ENCODE peak calls at places on chromosome 1, in five cellular contexts. Y is BE2C; F is CD8-positive, alpha-beta T cell; O is tibial artery; X is GM12878. N is an unnamed sample.

GRCh38 chr1:100835866-100836842 is 58.5 kb downstream of the EXTL2 start:
- DNase-seq in Y (no peak), F (no peak), O (no peak), X (no peak), N (no peak)

GRCh38 chr1:151166506-151166956 is 587 bp downstream of the SCNM1 start:
- DNase-seq in Y (no peak), F (no peak), O (no peak), X (no peak), N (no peak)

GRCh38 chr1:88740784-88741183 is 56.7 kb downstream of the PKN2 start:
- DNase-seq in Y (no peak), F (no peak), O (no peak), X (no peak), N (no peak)

GRCh38 chr1:28877132-28877781 is 37.1 kb upstream of the EPB41 start:
- DNase-seq in Y (peak; percentile 61), F (peak; percentile 87), O (peak; percentile 63), X (peak; percentile 28), N (peak; percentile 53)

GRCh38 chr1:193221641-193222040 is 35.2 kb upstream of the B3GALT2 start:
- DNase-seq in Y (no peak), F (no peak), O (no peak), X (no peak), N (no peak)

GRCh38 chr1:113579256-113580018 is 179.8 kb downstream of the PHTF1 start:
- DNase-seq in Y (no peak), F (no peak), O (no peak), X (no peak), N (no peak)

GRCh38 chr1:154714070-154714623 is 106.2 kb upstream of the ADAR start:
- DNase-seq in Y (no peak), F (no peak), O (no peak), X (no peak), N (no peak)

GRCh38 chr1:47181095-47181954 is 8.5 kb downstream of the PDZK1IP1 start:
- DNase-seq in Y (peak; percentile 28), F (peak; percentile 31), O (no peak), X (no peak), N (no peak)

GRCh38 chr1:200526709-200527612 is 93.6 kb downstream of the KIF14 start:
- DNase-seq in Y (no peak), F (no peak), O (no peak), X (no peak), N (peak; percentile 12)

GRCh38 chr1:47507140-47507539 is 69.3 kb downstream of the FOXD2 start:
- DNase-seq in Y (no peak), F (no peak), O (no peak), X (no peak), N (no peak)

GRCh38 chr1:24364975-24365678 is 46.0 kb downstream of the GRHL3 start:
- DNase-seq in Y (peak; percentile 63), F (no peak), O (peak; percentile 30), X (peak; percentile 33), N (peak; percentile 60)

GRCh38 chr1:19353596-19353995 is 41.5 kb downstream of the SLC66A1 start:
- DNase-seq in Y (no peak), F (no peak), O (no peak), X (no peak), N (no peak)

GRCh38 chr1:22710688-22711024 is at the start of gene EPHB2:
- DNase-seq in Y (peak; percentile 58), F (no peak), O (no peak), X (no peak), N (no peak)

GRCh38 chr1:229509576-229509975 is 1.4 kb upstream of the NUP133 start:
- DNase-seq in Y (no peak), F (no peak), O (no peak), X (no peak), N (no peak)

GRCh38 chr1:52028328-52028727 is 5.3 kb downstream of the KTI12 start:
- DNase-seq in Y (no peak), F (no peak), O (no peak), X (no peak), N (no peak)

GRCh38 chr1:229137274-229137673 is 133.6 kb upstream of the RAB4A start:
- DNase-seq in Y (no peak), F (no peak), O (no peak), X (no peak), N (no peak)

GRCh38 chr1:228379666-228380065 is 27.0 kb downstream of the TRIM11 start:
- DNase-seq in Y (peak; percentile 3), F (no peak), O (no peak), X (no peak), N (no peak)

GRCh38 chr1:166950156-166950555 is 25.2 kb downstream of the ILDR2 start:
- DNase-seq in Y (no peak), F (no peak), O (no peak), X (no peak), N (no peak)

GRCh38 chr1:27618341-27619067 is 14.6 kb upstream of the AHDC1 start:
- DNase-seq in Y (no peak), F (peak; percentile 74), O (no peak), X (no peak), N (no peak)

GRCh38 chr1:192809286-192810252 is 730 bp downstream of the RGS2 start:
- DNase-seq in Y (peak; percentile 46), F (no peak), O (peak; percentile 37), X (no peak), N (no peak)

GRCh38 chr1:88150330-88150729 is 533.7 kb upstream of the PKN2 start:
- DNase-seq in Y (no peak), F (no peak), O (no peak), X (peak; percentile 33), N (no peak)

GRCh38 chr1:167803358-167804217 is 81.8 kb downstream of the MPZL1 start:
- DNase-seq in Y (peak; percentile 94), F (peak; percentile 89), O (peak; percentile 93), X (peak; percentile 82), N (peak; percentile 94)

GRCh38 chr1:50348449-50349241 is 74.6 kb downstream of the DMRTA2 start:
- DNase-seq in Y (peak; percentile 69), F (no peak), O (peak; percentile 48), X (no peak), N (peak; percentile 52)

GRCh38 chr1:36448530-36449051 is 1.7 kb downstream of the OSCP1 start:
- DNase-seq in Y (no peak), F (no peak), O (no peak), X (no peak), N (no peak)

GRCh38 chr1:153774780-153775431 is at the start of gene SLC27A3:
- DNase-seq in Y (peak; percentile 62), F (no peak), O (peak; percentile 87), X (no peak), N (no peak)

GRCh38 chr1:18805116-18805515 is 54.3 kb downstream of the TAS1R2 start:
- DNase-seq in Y (no peak), F (no peak), O (no peak), X (no peak), N (no peak)

GRCh38 chr1:4736254-4736653 is 81.8 kb downstream of the AJAP1 start:
- DNase-seq in Y (no peak), F (no peak), O (no peak), X (no peak), N (no peak)

GRCh38 chr1:164779376-164779775 is 220.4 kb downstream of the PBX1 start:
- DNase-seq in Y (no peak), F (no peak), O (no peak), X (no peak), N (no peak)

GRCh38 chr1:178189814-178190213 is 95.9 kb downstream of the RASAL2 start:
- DNase-seq in Y (peak; percentile 25), F (no peak), O (no peak), X (peak; percentile 5), N (peak; percentile 5)

GRCh38 chr1:200525167-200526123 is 95.1 kb downstream of the KIF14 start:
- DNase-seq in Y (no peak), F (no peak), O (no peak), X (no peak), N (no peak)

GRCh38 chr1:111990026-111990877 is 784 bp upstream of the KCND3 start:
- DNase-seq in Y (no peak), F (no peak), O (peak; percentile 34), X (no peak), N (no peak)

GRCh38 chr1:172966844-172967540 is 83.7 kb downstream of the TNFSF18 start:
- DNase-seq in Y (no peak), F (no peak), O (no peak), X (no peak), N (no peak)

GRCh38 chr1:197200468-197200899 is 54.0 kb upstream of the ASPM start:
- DNase-seq in Y (no peak), F (no peak), O (peak; percentile 38), X (no peak), N (no peak)

DNA sequence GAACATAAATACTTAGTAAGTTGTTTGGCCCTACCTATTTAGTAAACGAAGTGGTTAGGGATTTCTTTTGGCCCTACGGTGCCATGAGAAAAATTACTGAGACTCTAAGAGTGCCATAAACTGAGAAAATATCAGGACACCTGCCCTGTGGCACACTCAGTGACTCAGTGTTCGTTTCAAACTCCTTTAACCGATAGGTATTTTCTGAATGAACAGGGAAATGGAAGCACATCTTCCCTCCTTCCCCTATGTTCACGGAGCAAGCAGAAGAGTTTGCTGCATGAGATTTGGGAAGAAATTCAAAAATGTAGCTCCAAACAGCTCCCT is 134.2 kb downstream of the KAZN start:
- DNase-seq in Y (no peak), F (no peak), O (no peak), X (no peak), N (no peak)
- H3K4me3 ChIP-seq in Y (no peak overlapping the region), F (no peak overlapping the region), O (no peak overlapping the region), X (no peak overlapping the region), N (no peak overlapping the region)

DNA sequence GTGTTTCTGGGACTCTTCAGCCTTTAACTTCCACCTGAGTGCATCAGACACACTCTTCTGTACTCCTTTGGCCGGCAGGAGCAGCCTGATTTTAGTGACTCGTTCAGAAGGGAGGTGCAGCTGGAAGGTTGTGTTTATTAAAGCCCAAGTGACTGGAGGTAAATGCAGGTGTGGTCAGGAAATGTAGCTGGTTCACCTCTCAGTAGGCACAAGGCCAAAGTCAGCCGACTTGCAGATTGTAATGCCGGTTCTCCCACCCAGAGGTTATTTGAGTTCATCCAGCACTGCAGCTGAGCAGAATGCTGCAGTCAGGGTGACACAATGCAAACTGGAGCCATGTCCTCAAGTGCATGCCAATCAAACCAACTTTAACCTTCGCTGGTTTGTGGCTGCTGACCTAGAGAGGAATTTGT is 91.5 kb downstream of the SPATA46 start:
- DNase-seq in Y (no peak), F (no peak), O (no peak), X (no peak), N (no peak)
- TF ChIP-seq CTCF in Y (no peak), F (no peak), O (no peak), X (no peak), N (no peak)

GRCh38 chr1:204505674-204506073 is 10.5 kb upstream of the MDM4 start:
- DNase-seq in Y (no peak), F (no peak), O (no peak), X (no peak), N (no peak)

GRCh38 chr1:204506969-204507316 is 9.3 kb upstream of the MDM4 start:
- DNase-seq in Y (peak; percentile 75), F (peak; percentile 91), O (peak; percentile 86), X (peak; percentile 97), N (peak; percentile 88)

GRCh38 chr1:204507317-204508105 is 8.7 kb upstream of the MDM4 start:
- DNase-seq in Y (peak; percentile 75), F (no peak), O (no peak), X (no peak), N (no peak)

GRCh38 chr1:204503913-204504519 is 9.4 kb upstream of the PIK3C2B start:
- DNase-seq in Y (no peak), F (no peak), O (no peak), X (no peak), N (no peak)

GRCh38 chr1:204506091-204506968 is 9.9 kb upstream of the MDM4 start:
- DNase-seq in Y (peak; percentile 74), F (peak; percentile 78), O (peak; percentile 75), X (peak; percentile 88), N (peak; percentile 85)
- H3K4me3 ChIP-seq in Y (peak overlapping the region; percentile 69), F (peak overlapping the region; percentile 39), O (peak overlapping the region; percentile 53), X (peak overlapping the region; percentile 69), N (peak overlapping the region; percentile 45)

GRCh38 chr1:2554621-2555387 is 1.4 kb upstream of the TNFRSF14 start:
- DNase-seq in Y (no peak), F (peak; percentile 83), O (no peak), X (no peak), N (no peak)
- TF ChIP-seq CTCF in Y (peak; percentile 56), F (peak; percentile 71), O (no peak), X (peak; percentile 77), N (peak; percentile 43)

N was measured in HFF-Myc.